ENCODE peak calls at places on chromosome 4, in ten cellular contexts. N, A, M, L, E, I, S, U, H and X are unnamed samples.

GRCh38 chr4:1748465-1748995 is 27.2 kb downstream of the TACC3 start:
- DNase-seq in N (peak), A (peak), M (peak), L (peak), E (peak), I (peak), S (peak), U (peak), H (peak), X (peak)

GRCh38 chr4:56648245-56649151 is 32.6 kb downstream of the HOPX start:
- DNase-seq in N (no peak), A (no peak), M (no peak), L (no peak), E (no peak), I (no peak), S (peak), U (no peak), H (no peak), X (no peak)

GRCh38 chr4:187172340-187172761 is 448.7 kb upstream of the FAT1 start:
- DNase-seq in N (no peak), A (no peak), M (no peak), L (peak), E (no peak), I (no peak), S (peak), U (no peak), H (peak), X (peak)

GRCh38 chr4:11904117-11904535 is 475.4 kb upstream of the HS3ST1 start:
- DNase-seq in N (no peak), A (no peak), M (peak), L (no peak), E (peak), I (no peak), S (peak), U (no peak), H (no peak), X (no peak)

GRCh38 chr4:48439988-48440387 is 43.2 kb upstream of the SLC10A4 start:
- DNase-seq in N (no peak), A (no peak), M (no peak), L (peak), E (no peak), I (no peak), S (no peak), U (no peak), H (no peak), X (no peak)

GRCh38 chr4:153296424-153296823 is 48.1 kb upstream of the MND1 start:
- DNase-seq in N (no peak), A (no peak), M (no peak), L (peak), E (no peak), I (no peak), S (peak), U (no peak), H (peak), X (peak)

GRCh38 chr4:183873389-183874185 is 31.5 kb upstream of the STOX2 start:
- DNase-seq in N (no peak), A (no peak), M (no peak), L (no peak), E (no peak), I (no peak), S (no peak), U (no peak), H (no peak), X (peak)

GRCh38 chr4:3321295-3321889 is 28.6 kb downstream of the RGS12 start:
- DNase-seq in N (no peak), A (no peak), M (peak), L (peak), E (peak), I (no peak), S (peak), U (no peak), H (no peak), X (no peak)

GRCh38 chr4:152927737-152928136 is 8.4 kb upstream of the FHDC1 start:
- DNase-seq in N (no peak), A (no peak), M (no peak), L (no peak), E (no peak), I (no peak), S (no peak), U (no peak), H (no peak), X (no peak)

GRCh38 chr4:77852892-77853495 is 9.6 kb upstream of the MRPL1 start:
- DNase-seq in N (peak), A (peak), M (no peak), L (no peak), E (no peak), I (no peak), S (no peak), U (no peak), H (no peak), X (no peak)

GRCh38 chr4:122775039-122775438 is 42.5 kb downstream of the BBS12 start:
- DNase-seq in N (no peak), A (no peak), M (no peak), L (no peak), E (no peak), I (no peak), S (no peak), U (no peak), H (no peak), X (no peak)